ENCODE peak calls at places on chromosomes 12 and 14, in five cellular contexts. One of them, this sample, is unnamed.

GRCh38 chr12:5493018-5493417 is 61.1 kb downstream of the NTF3 start:
- DNase-seq in fibroblast of lung: no peak
- DNase-seq in left ventricle myocardium inferior: no peak
- DNase-seq in sigmoid colon: no peak
- DNase-seq in tibial artery: no peak
- DNase-seq in this sample: no peak

GRCh38 chr14:59698793-59699192 is 122.2 kb upstream of the CCDC175 start:
- DNase-seq in tibial artery: no peak
- DNase-seq in sigmoid colon: no peak
- DNase-seq in left ventricle myocardium inferior: no peak
- DNase-seq in fibroblast of lung: peak; percentile 42
- DNase-seq in this sample: peak; percentile 84

GRCh38 chr14:81449114-81449513 is 49.0 kb upstream of the STON2 start:
- DNase-seq in sigmoid colon: peak; percentile 69
- DNase-seq in fibroblast of lung: peak; percentile 27
- DNase-seq in tibial artery: no peak
- DNase-seq in left ventricle myocardium inferior: peak; percentile 31
- DNase-seq in this sample: no peak

GRCh38 chr12:96255077-96255476 is 60.9 kb downstream of the ELK3 start:
- DNase-seq in left ventricle myocardium inferior: peak; percentile 61
- DNase-seq in fibroblast of lung: peak; percentile 66
- DNase-seq in tibial artery: peak; percentile 77
- DNase-seq in sigmoid colon: peak; percentile 83
- DNase-seq in this sample: no peak

GRCh38 chr14:52377940-52378339 is 63.8 kb downstream of the PTGER2 start:
- DNase-seq in sigmoid colon: no peak
- DNase-seq in left ventricle myocardium inferior: no peak
- DNase-seq in fibroblast of lung: no peak
- DNase-seq in tibial artery: no peak
- DNase-seq in this sample: no peak

GRCh38 chr12:103917873-103918272 is 12.3 kb upstream of the HSP90B1 start:
- DNase-seq in fibroblast of lung: no peak
- DNase-seq in tibial artery: no peak
- DNase-seq in left ventricle myocardium inferior: no peak
- DNase-seq in sigmoid colon: no peak
- DNase-seq in this sample: no peak

GRCh38 chr12:237026-237815 is 23.3 kb upstream of the SLC6A12 start:
- DNase-seq in fibroblast of lung: no peak
- DNase-seq in tibial artery: no peak
- DNase-seq in sigmoid colon: no peak
- DNase-seq in left ventricle myocardium inferior: no peak
- DNase-seq in this sample: no peak

GRCh38 chr12:91326043-91327027 is 143.7 kb upstream of the DCN start:
- DNase-seq in fibroblast of lung: peak; percentile 84
- DNase-seq in left ventricle myocardium inferior: no peak
- DNase-seq in tibial artery: no peak
- DNase-seq in sigmoid colon: peak; percentile 66
- DNase-seq in this sample: peak; percentile 36

GRCh38 chr14:75018684-75019083 is 16.0 kb downstream of the EIF2B2 start:
- DNase-seq in left ventricle myocardium inferior: no peak
- DNase-seq in fibroblast of lung: no peak
- DNase-seq in tibial artery: no peak
- DNase-seq in sigmoid colon: no peak
- DNase-seq in this sample: peak; percentile 55

GRCh38 chr14:23076785-23077408 is 18.0 kb downstream of the ACIN1 start:
- DNase-seq in fibroblast of lung: peak; percentile 58
- DNase-seq in tibial artery: no peak
- DNase-seq in left ventricle myocardium inferior: no peak
- DNase-seq in sigmoid colon: no peak
- DNase-seq in this sample: no peak

GRCh38 chr12:122020795-122021192 is 890 bp upstream of the BCL7A start:
- DNase-seq in left ventricle myocardium inferior: no peak
- DNase-seq in tibial artery: no peak
- DNase-seq in fibroblast of lung: no peak
- DNase-seq in sigmoid colon: no peak
- DNase-seq in this sample: no peak

GRCh38 chr14:91858536-91859275 is 8.6 kb downstream of the TC2N start:
- DNase-seq in tibial artery: no peak
- DNase-seq in fibroblast of lung: peak; percentile 57
- DNase-seq in sigmoid colon: no peak
- DNase-seq in left ventricle myocardium inferior: no peak
- DNase-seq in this sample: peak; percentile 58

GRCh38 chr12:51371295-51371953 is 19.8 kb downstream of the GALNT6 start:
- DNase-seq in tibial artery: peak; percentile 90
- DNase-seq in sigmoid colon: peak; percentile 73
- DNase-seq in left ventricle myocardium inferior: peak; percentile 26
- DNase-seq in fibroblast of lung: peak; percentile 97
- DNase-seq in this sample: peak; percentile 97

GRCh38 chr12:15662303-15662980 is 126.7 kb downstream of the EPS8 start:
- DNase-seq in fibroblast of lung: peak; percentile 96
- DNase-seq in sigmoid colon: no peak
- DNase-seq in tibial artery: no peak
- DNase-seq in left ventricle myocardium inferior: no peak
- DNase-seq in this sample: peak; percentile 99

GRCh38 chr12:3453947-3454675 is 36.9 kb upstream of the PRMT8 start:
- DNase-seq in left ventricle myocardium inferior: no peak
- DNase-seq in fibroblast of lung: peak; percentile 36
- DNase-seq in sigmoid colon: no peak
- DNase-seq in tibial artery: peak; percentile 47
- DNase-seq in this sample: peak; percentile 95

GRCh38 chr12:83823386-83824045 is 1089.1 kb downstream of the SLC6A15 start:
- DNase-seq in sigmoid colon: no peak
- DNase-seq in fibroblast of lung: peak; percentile 18
- DNase-seq in tibial artery: no peak
- DNase-seq in left ventricle myocardium inferior: no peak
- DNase-seq in this sample: peak; percentile 56

GRCh38 chr14:97788846-97789528 is 991.8 kb downstream of the VRK1 start:
- DNase-seq in fibroblast of lung: no peak
- DNase-seq in left ventricle myocardium inferior: no peak
- DNase-seq in tibial artery: no peak
- DNase-seq in sigmoid colon: no peak
- DNase-seq in this sample: no peak

DNA sequence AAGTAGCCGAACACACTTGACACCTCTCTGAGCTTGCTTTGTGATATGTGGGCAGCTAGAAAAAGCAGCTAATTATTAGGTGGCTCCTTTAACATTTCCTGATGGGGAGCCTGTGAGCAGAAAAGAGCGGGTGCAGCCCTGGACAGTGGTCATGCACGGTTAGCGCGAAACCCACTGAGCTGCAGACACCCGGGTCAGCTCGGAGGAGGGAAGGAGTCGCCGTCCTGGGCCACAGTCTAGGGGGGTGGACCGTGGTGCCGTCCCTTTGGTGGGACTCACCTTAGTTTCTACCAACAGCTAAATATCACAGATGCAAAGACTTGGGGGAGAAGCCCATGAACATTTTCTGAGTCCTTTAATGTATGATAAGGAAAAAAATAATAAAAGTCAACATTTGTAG is 6.7 kb downstream of the COA8 start:
- DNase-seq in sigmoid colon: no peak
- DNase-seq in tibial artery: no peak
- DNase-seq in fibroblast of lung: no peak
- DNase-seq in left ventricle myocardium inferior: no peak
- DNase-seq in this sample: no peak
- H3K4me3 ChIP-seq in sigmoid colon: no peak overlapping the region
- H3K4me3 ChIP-seq in tibial artery: no peak overlapping the region
- H3K4me3 ChIP-seq in fibroblast of lung: no peak overlapping the region
- H3K4me3 ChIP-seq in left ventricle myocardium inferior: no peak overlapping the region
- H3K4me3 ChIP-seq in this sample: no peak overlapping the region

GRCh38 chr12:66066071-66066928 is 64.2 kb downstream of the LLPH start:
- DNase-seq in sigmoid colon: no peak
- DNase-seq in fibroblast of lung: peak; percentile 77
- DNase-seq in tibial artery: no peak
- DNase-seq in left ventricle myocardium inferior: no peak
- DNase-seq in this sample: no peak
- TF ChIP-seq CTCF in sigmoid colon: no peak
- TF ChIP-seq CTCF in fibroblast of lung: no peak
- TF ChIP-seq CTCF in tibial artery: no peak
- TF ChIP-seq CTCF in left ventricle myocardium inferior: no peak
- TF ChIP-seq CTCF in this sample: no peak

GRCh38 chr12:113180333-113180732 is 4.9 kb downstream of the DDX54 start:
- DNase-seq in left ventricle myocardium inferior: no peak
- DNase-seq in sigmoid colon: no peak
- DNase-seq in tibial artery: no peak
- DNase-seq in fibroblast of lung: no peak
- DNase-seq in this sample: no peak
- H3K36me3 ChIP-seq in left ventricle myocardium inferior: peaks cover 60% of the 10 kb centered on the region
- H3K36me3 ChIP-seq in sigmoid colon: peaks cover 38% of the 10 kb centered on the region
- H3K36me3 ChIP-seq in tibial artery: peaks cover 48% of the 10 kb centered on the region
- H3K36me3 ChIP-seq in fibroblast of lung: peaks cover 9% of the 10 kb centered on the region
- H3K36me3 ChIP-seq in this sample: peaks cover 38% of the 10 kb centered on the region

GRCh38 chr14:69900603-69901002 is 21.4 kb downstream of the SMOC1 start:
- DNase-seq in left ventricle myocardium inferior: no peak
- DNase-seq in sigmoid colon: no peak
- DNase-seq in fibroblast of lung: no peak
- DNase-seq in tibial artery: no peak
- DNase-seq in this sample: peak; percentile 66

GRCh38 chr14:69906201-69906600 is 27.0 kb downstream of the SMOC1 start:
- DNase-seq in fibroblast of lung: no peak
- DNase-seq in left ventricle myocardium inferior: no peak
- DNase-seq in tibial artery: no peak
- DNase-seq in sigmoid colon: no peak
- DNase-seq in this sample: no peak

GRCh38 chr14:69904246-69904645 is 25.0 kb downstream of the SMOC1 start:
- DNase-seq in left ventricle myocardium inferior: no peak
- DNase-seq in tibial artery: no peak
- DNase-seq in fibroblast of lung: no peak
- DNase-seq in sigmoid colon: no peak
- DNase-seq in this sample: no peak

GRCh38 chr14:69896972-69897371 is 17.8 kb downstream of the SMOC1 start:
- DNase-seq in sigmoid colon: no peak
- DNase-seq in fibroblast of lung: no peak
- DNase-seq in tibial artery: no peak
- DNase-seq in left ventricle myocardium inferior: no peak
- DNase-seq in this sample: no peak

DNA sequence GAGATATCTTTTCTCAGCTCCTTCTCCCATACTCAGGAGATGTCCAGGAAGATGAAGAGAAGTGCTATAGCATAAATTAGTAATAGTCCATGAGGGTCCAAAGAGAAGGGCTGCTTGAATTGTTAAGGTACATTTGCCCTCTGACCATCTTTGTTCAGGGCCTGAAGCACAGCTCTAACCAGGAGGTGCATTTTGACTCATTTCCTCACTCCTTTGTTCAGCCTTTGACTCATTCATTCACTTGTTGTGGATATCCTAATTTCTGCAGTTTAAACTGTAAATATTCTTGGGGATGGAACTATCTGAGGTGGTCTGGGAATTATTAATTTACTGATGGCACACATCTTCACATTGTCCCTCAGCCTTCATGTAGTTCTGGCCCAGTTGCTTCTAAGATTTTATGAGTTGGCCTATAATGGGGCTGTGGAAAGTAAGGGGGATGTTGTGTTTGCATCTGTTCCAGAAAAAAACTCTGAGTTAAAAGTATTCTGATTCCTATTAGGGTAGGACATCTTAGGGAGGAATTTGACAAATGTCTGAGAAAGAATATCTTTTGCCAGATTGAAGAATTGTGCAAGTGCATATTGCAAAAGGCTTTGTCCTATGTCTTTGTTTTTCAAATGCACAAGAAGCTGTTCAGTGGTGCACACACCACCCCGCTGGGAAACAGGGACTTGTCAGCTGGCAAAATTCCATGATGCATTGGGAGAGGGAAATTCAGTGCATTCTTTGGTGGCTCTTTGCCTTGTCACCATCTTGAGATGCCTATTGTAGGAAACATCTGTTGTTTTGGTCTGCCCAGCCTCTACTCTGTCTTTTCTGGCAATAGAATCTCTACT is 22.1 kb downstream of the SMOC1 start:
- DNase-seq in left ventricle myocardium inferior: no peak
- DNase-seq in fibroblast of lung: peak; percentile 73
- DNase-seq in tibial artery: no peak
- DNase-seq in sigmoid colon: no peak
- DNase-seq in this sample: peak; percentile 63
- H3K4me3 ChIP-seq in left ventricle myocardium inferior: no peak overlapping the region
- H3K4me3 ChIP-seq in fibroblast of lung: no peak overlapping the region
- H3K4me3 ChIP-seq in tibial artery: no peak overlapping the region
- H3K4me3 ChIP-seq in sigmoid colon: no peak overlapping the region
- H3K4me3 ChIP-seq in this sample: no peak overlapping the region

GRCh38 chr14:70955543-70956480 is 48.6 kb downstream of the PCNX1 start:
- DNase-seq in sigmoid colon: no peak
- DNase-seq in left ventricle myocardium inferior: no peak
- DNase-seq in tibial artery: no peak
- DNase-seq in fibroblast of lung: peak; percentile 51
- DNase-seq in this sample: peak; percentile 23
- TF ChIP-seq CTCF in sigmoid colon: no peak
- TF ChIP-seq CTCF in left ventricle myocardium inferior: peak; percentile 64
- TF ChIP-seq CTCF in tibial artery: peak; percentile 32
- TF ChIP-seq CTCF in fibroblast of lung: peak; percentile 70
- TF ChIP-seq CTCF in this sample: peak; percentile 40